ENCODE peak calls at places on chromosomes 4 and X, in four cellular contexts. H is natural killer cell treated with Interleukin-12 subunit alpha and Interleukin-12 subunit beta and Interleukin-15 and Interleukin-18, amount 100 ng/mL, for 72 hours; I is substantia nigra; L is AG04449. D is an unnamed sample.

GRCh38 chrX:48956728-48957414 is 536 bp downstream of the OTUD5 start:
- DNase-seq in H (peak), I (no peak), L (no peak), D (no peak)

GRCh38 chrX:137563681-137564651 is 2.0 kb upstream of the ZIC3 start:
- DNase-seq in H (no peak), I (no peak), L (no peak), D (no peak)

GRCh38 chr4:92636038-92636825 is 332.5 kb downstream of the GRID2 start:
- DNase-seq in H (no peak), I (no peak), L (no peak), D (peak)

GRCh38 chrX:32024072-32024471 is 952.2 kb upstream of the FTHL17 start:
- DNase-seq in H (no peak), I (no peak), L (no peak), D (no peak)

GRCh38 chr4:176841730-176842129 is 49.0 kb upstream of the VEGFC start:
- DNase-seq in H (no peak), I (no peak), L (peak), D (no peak)

GRCh38 chrX:132618810-132619209 is 130.0 kb upstream of the MBNL3 start:
- DNase-seq in H (no peak), I (no peak), L (no peak), D (no peak)

GRCh38 chr4:156475322-156475721 is 496.3 kb downstream of the PDGFC start:
- DNase-seq in H (no peak), I (no peak), L (peak), D (no peak)

GRCh38 chrX:151155234-151155633 is 21.1 kb upstream of the GPR50 start:
- DNase-seq in H (no peak), I (no peak), L (no peak), D (no peak)

GRCh38 chr4:89226665-89227572 is 80.7 kb downstream of the GPRIN3 start:
- DNase-seq in H (peak), I (peak), L (no peak), D (peak)